ENCODE peak calls at places on chromosome 19, in eight cellular contexts. One of them, this sample, is unnamed.

GRCh38 chr19:30061557-30062330 is 119.7 kb downstream of the URI1 start:
- DNase-seq in HS-5: no peak
- DNase-seq in Ammon's horn: no peak
- DNase-seq in activated naive CD4-positive, alpha-beta T cell treated with anti-CD3 and anti-CD28 coated beads for 36 hours: no peak
- DNase-seq in stimulated activated CD4-positive, alpha-beta T cell treated with anti-CD3 and anti-CD28 coated beads, Interleukin-1b, Interleukin-23, amount 100 ng/mL, for 24 hours: no peak
- DNase-seq in CD4-positive, alpha-beta T cell: no peak
- DNase-seq in SW 1271: no peak
- DNase-seq in fibroblast of gingiva: no peak
- DNase-seq in this sample: no peak

GRCh38 chr19:18192673-18193387 is at the start of gene MPV17L2:
- DNase-seq in HS-5: peak; percentile 99
- DNase-seq in Ammon's horn: peak; percentile 100
- DNase-seq in activated naive CD4-positive, alpha-beta T cell treated with anti-CD3 and anti-CD28 coated beads for 36 hours: peak; percentile 100
- DNase-seq in stimulated activated CD4-positive, alpha-beta T cell treated with anti-CD3 and anti-CD28 coated beads, Interleukin-1b, Interleukin-23, amount 100 ng/mL, for 24 hours: peak; percentile 98
- DNase-seq in CD4-positive, alpha-beta T cell: peak; percentile 98
- DNase-seq in SW 1271: peak; percentile 100
- DNase-seq in fibroblast of gingiva: peak; percentile 100
- DNase-seq in this sample: peak; percentile 100

GRCh38 chr19:46713781-46714522 is 3.0 kb downstream of the PRKD2 start:
- DNase-seq in HS-5: peak; percentile 54
- DNase-seq in Ammon's horn: peak; percentile 78
- DNase-seq in activated naive CD4-positive, alpha-beta T cell treated with anti-CD3 and anti-CD28 coated beads for 36 hours: peak; percentile 85
- DNase-seq in stimulated activated CD4-positive, alpha-beta T cell treated with anti-CD3 and anti-CD28 coated beads, Interleukin-1b, Interleukin-23, amount 100 ng/mL, for 24 hours: peak; percentile 59
- DNase-seq in CD4-positive, alpha-beta T cell: peak; percentile 73
- DNase-seq in SW 1271: peak; percentile 47
- DNase-seq in fibroblast of gingiva: peak; percentile 79
- DNase-seq in this sample: peak; percentile 78

GRCh38 chr19:10270616-10271394 is at the start of gene ICAM1:
- DNase-seq in HS-5: peak; percentile 67
- DNase-seq in Ammon's horn: peak; percentile 48
- DNase-seq in activated naive CD4-positive, alpha-beta T cell treated with anti-CD3 and anti-CD28 coated beads for 36 hours: peak; percentile 86
- DNase-seq in stimulated activated CD4-positive, alpha-beta T cell treated with anti-CD3 and anti-CD28 coated beads, Interleukin-1b, Interleukin-23, amount 100 ng/mL, for 24 hours: peak; percentile 62
- DNase-seq in CD4-positive, alpha-beta T cell: peak; percentile 63
- DNase-seq in SW 1271: peak; percentile 30
- DNase-seq in fibroblast of gingiva: peak; percentile 50
- DNase-seq in this sample: peak; percentile 39

GRCh38 chr19:739998-740715 is 10.8 kb upstream of the MISP start:
- DNase-seq in HS-5: no peak
- DNase-seq in Ammon's horn: no peak
- DNase-seq in activated naive CD4-positive, alpha-beta T cell treated with anti-CD3 and anti-CD28 coated beads for 36 hours: no peak
- DNase-seq in stimulated activated CD4-positive, alpha-beta T cell treated with anti-CD3 and anti-CD28 coated beads, Interleukin-1b, Interleukin-23, amount 100 ng/mL, for 24 hours: no peak
- DNase-seq in CD4-positive, alpha-beta T cell: no peak
- DNase-seq in SW 1271: no peak
- DNase-seq in fibroblast of gingiva: no peak
- DNase-seq in this sample: no peak

GRCh38 chr19:41449865-41450178 is 6.9 kb downstream of the ERICH4 start:
- DNase-seq in HS-5: no peak
- DNase-seq in Ammon's horn: no peak
- DNase-seq in activated naive CD4-positive, alpha-beta T cell treated with anti-CD3 and anti-CD28 coated beads for 36 hours: no peak
- DNase-seq in stimulated activated CD4-positive, alpha-beta T cell treated with anti-CD3 and anti-CD28 coated beads, Interleukin-1b, Interleukin-23, amount 100 ng/mL, for 24 hours: no peak
- DNase-seq in CD4-positive, alpha-beta T cell: no peak
- DNase-seq in SW 1271: no peak
- DNase-seq in fibroblast of gingiva: no peak
- DNase-seq in this sample: no peak

GRCh38 chr19:50535672-50536071 is 22.0 kb upstream of the ASPDH start:
- DNase-seq in HS-5: no peak
- DNase-seq in Ammon's horn: no peak
- DNase-seq in activated naive CD4-positive, alpha-beta T cell treated with anti-CD3 and anti-CD28 coated beads for 36 hours: no peak
- DNase-seq in stimulated activated CD4-positive, alpha-beta T cell treated with anti-CD3 and anti-CD28 coated beads, Interleukin-1b, Interleukin-23, amount 100 ng/mL, for 24 hours: no peak
- DNase-seq in CD4-positive, alpha-beta T cell: no peak
- DNase-seq in SW 1271: no peak
- DNase-seq in fibroblast of gingiva: no peak
- DNase-seq in this sample: no peak

GRCh38 chr19:2982983-2983350 is 5.6 kb downstream of the TLE6 start:
- DNase-seq in HS-5: no peak
- DNase-seq in Ammon's horn: peak; percentile 61
- DNase-seq in activated naive CD4-positive, alpha-beta T cell treated with anti-CD3 and anti-CD28 coated beads for 36 hours: no peak
- DNase-seq in stimulated activated CD4-positive, alpha-beta T cell treated with anti-CD3 and anti-CD28 coated beads, Interleukin-1b, Interleukin-23, amount 100 ng/mL, for 24 hours: no peak
- DNase-seq in CD4-positive, alpha-beta T cell: no peak
- DNase-seq in SW 1271: no peak
- DNase-seq in fibroblast of gingiva: peak; percentile 99
- DNase-seq in this sample: peak; percentile 98

GRCh38 chr19:53980553-53981407 is 10.7 kb upstream of the CACNG6 start:
- DNase-seq in HS-5: no peak
- DNase-seq in Ammon's horn: no peak
- DNase-seq in activated naive CD4-positive, alpha-beta T cell treated with anti-CD3 and anti-CD28 coated beads for 36 hours: no peak
- DNase-seq in stimulated activated CD4-positive, alpha-beta T cell treated with anti-CD3 and anti-CD28 coated beads, Interleukin-1b, Interleukin-23, amount 100 ng/mL, for 24 hours: no peak
- DNase-seq in CD4-positive, alpha-beta T cell: no peak
- DNase-seq in SW 1271: peak; percentile 60
- DNase-seq in fibroblast of gingiva: no peak
- DNase-seq in this sample: no peak

GRCh38 chr19:5961969-5962945 is 15.7 kb downstream of the RANBP3 start:
- DNase-seq in HS-5: no peak
- DNase-seq in Ammon's horn: peak; percentile 78
- DNase-seq in activated naive CD4-positive, alpha-beta T cell treated with anti-CD3 and anti-CD28 coated beads for 36 hours: peak; percentile 84
- DNase-seq in stimulated activated CD4-positive, alpha-beta T cell treated with anti-CD3 and anti-CD28 coated beads, Interleukin-1b, Interleukin-23, amount 100 ng/mL, for 24 hours: peak; percentile 31
- DNase-seq in CD4-positive, alpha-beta T cell: peak; percentile 77
- DNase-seq in SW 1271: no peak
- DNase-seq in fibroblast of gingiva: no peak
- DNase-seq in this sample: peak; percentile 67

GRCh38 chr19:11814707-11815050 is 606 bp downstream of the ZNF440 start:
- DNase-seq in HS-5: no peak
- DNase-seq in Ammon's horn: peak; percentile 7
- DNase-seq in activated naive CD4-positive, alpha-beta T cell treated with anti-CD3 and anti-CD28 coated beads for 36 hours: no peak
- DNase-seq in stimulated activated CD4-positive, alpha-beta T cell treated with anti-CD3 and anti-CD28 coated beads, Interleukin-1b, Interleukin-23, amount 100 ng/mL, for 24 hours: no peak
- DNase-seq in CD4-positive, alpha-beta T cell: no peak
- DNase-seq in SW 1271: no peak
- DNase-seq in fibroblast of gingiva: peak; percentile 40
- DNase-seq in this sample: peak; percentile 30

GRCh38 chr19:52170863-52171320 is 529 bp downstream of the ZNF836 start:
- DNase-seq in HS-5: no peak
- DNase-seq in Ammon's horn: no peak
- DNase-seq in activated naive CD4-positive, alpha-beta T cell treated with anti-CD3 and anti-CD28 coated beads for 36 hours: peak; percentile 14
- DNase-seq in stimulated activated CD4-positive, alpha-beta T cell treated with anti-CD3 and anti-CD28 coated beads, Interleukin-1b, Interleukin-23, amount 100 ng/mL, for 24 hours: no peak
- DNase-seq in CD4-positive, alpha-beta T cell: no peak
- DNase-seq in SW 1271: no peak
- DNase-seq in fibroblast of gingiva: no peak
- DNase-seq in this sample: no peak

GRCh38 chr19:34481861-34482379 is 362 bp downstream of the WTIP start:
- DNase-seq in HS-5: no peak
- DNase-seq in Ammon's horn: no peak
- DNase-seq in activated naive CD4-positive, alpha-beta T cell treated with anti-CD3 and anti-CD28 coated beads for 36 hours: no peak
- DNase-seq in stimulated activated CD4-positive, alpha-beta T cell treated with anti-CD3 and anti-CD28 coated beads, Interleukin-1b, Interleukin-23, amount 100 ng/mL, for 24 hours: no peak
- DNase-seq in CD4-positive, alpha-beta T cell: no peak
- DNase-seq in SW 1271: no peak
- DNase-seq in fibroblast of gingiva: no peak
- DNase-seq in this sample: no peak

GRCh38 chr19:310781-311496 is 19.7 kb upstream of the PLPP2 start:
- DNase-seq in HS-5: no peak
- DNase-seq in Ammon's horn: no peak
- DNase-seq in activated naive CD4-positive, alpha-beta T cell treated with anti-CD3 and anti-CD28 coated beads for 36 hours: no peak
- DNase-seq in stimulated activated CD4-positive, alpha-beta T cell treated with anti-CD3 and anti-CD28 coated beads, Interleukin-1b, Interleukin-23, amount 100 ng/mL, for 24 hours: no peak
- DNase-seq in CD4-positive, alpha-beta T cell: no peak
- DNase-seq in SW 1271: no peak
- DNase-seq in fibroblast of gingiva: no peak
- DNase-seq in this sample: no peak

GRCh38 chr19:44677019-44677809 is 5.9 kb downstream of the CEACAM19 start:
- DNase-seq in HS-5: peak; percentile 66
- DNase-seq in Ammon's horn: no peak
- DNase-seq in activated naive CD4-positive, alpha-beta T cell treated with anti-CD3 and anti-CD28 coated beads for 36 hours: no peak
- DNase-seq in stimulated activated CD4-positive, alpha-beta T cell treated with anti-CD3 and anti-CD28 coated beads, Interleukin-1b, Interleukin-23, amount 100 ng/mL, for 24 hours: no peak
- DNase-seq in CD4-positive, alpha-beta T cell: no peak
- DNase-seq in SW 1271: no peak
- DNase-seq in fibroblast of gingiva: peak; percentile 44
- DNase-seq in this sample: peak; percentile 56

GRCh38 chr19:9140159-9140874 is at the start of gene ZNF317:
- DNase-seq in HS-5: peak; percentile 63
- DNase-seq in Ammon's horn: peak; percentile 95
- DNase-seq in activated naive CD4-positive, alpha-beta T cell treated with anti-CD3 and anti-CD28 coated beads for 36 hours: peak; percentile 95
- DNase-seq in stimulated activated CD4-positive, alpha-beta T cell treated with anti-CD3 and anti-CD28 coated beads, Interleukin-1b, Interleukin-23, amount 100 ng/mL, for 24 hours: peak; percentile 85
- DNase-seq in CD4-positive, alpha-beta T cell: peak; percentile 83
- DNase-seq in SW 1271: peak; percentile 79
- DNase-seq in fibroblast of gingiva: peak; percentile 88
- DNase-seq in this sample: peak; percentile 91

GRCh38 chr19:33887891-33888290 is 91.2 kb downstream of the KCTD15 start:
- DNase-seq in HS-5: no peak
- DNase-seq in Ammon's horn: peak; percentile 51
- DNase-seq in activated naive CD4-positive, alpha-beta T cell treated with anti-CD3 and anti-CD28 coated beads for 36 hours: no peak
- DNase-seq in stimulated activated CD4-positive, alpha-beta T cell treated with anti-CD3 and anti-CD28 coated beads, Interleukin-1b, Interleukin-23, amount 100 ng/mL, for 24 hours: no peak
- DNase-seq in CD4-positive, alpha-beta T cell: no peak
- DNase-seq in SW 1271: no peak
- DNase-seq in fibroblast of gingiva: no peak
- DNase-seq in this sample: no peak

GRCh38 chr19:35249146-35249847 is 495 bp downstream of the LSR start:
- DNase-seq in HS-5: no peak
- DNase-seq in Ammon's horn: no peak
- DNase-seq in activated naive CD4-positive, alpha-beta T cell treated with anti-CD3 and anti-CD28 coated beads for 36 hours: peak; percentile 13
- DNase-seq in stimulated activated CD4-positive, alpha-beta T cell treated with anti-CD3 and anti-CD28 coated beads, Interleukin-1b, Interleukin-23, amount 100 ng/mL, for 24 hours: no peak
- DNase-seq in CD4-positive, alpha-beta T cell: no peak
- DNase-seq in SW 1271: no peak
- DNase-seq in fibroblast of gingiva: no peak
- DNase-seq in this sample: no peak

GRCh38 chr19:3178973-3179738 is 587 bp downstream of the S1PR4 start:
- DNase-seq in HS-5: no peak
- DNase-seq in Ammon's horn: no peak
- DNase-seq in activated naive CD4-positive, alpha-beta T cell treated with anti-CD3 and anti-CD28 coated beads for 36 hours: peak; percentile 40
- DNase-seq in stimulated activated CD4-positive, alpha-beta T cell treated with anti-CD3 and anti-CD28 coated beads, Interleukin-1b, Interleukin-23, amount 100 ng/mL, for 24 hours: no peak
- DNase-seq in CD4-positive, alpha-beta T cell: peak; percentile 27
- DNase-seq in SW 1271: no peak
- DNase-seq in fibroblast of gingiva: no peak
- DNase-seq in this sample: no peak

GRCh38 chr19:40191836-40192646 is 815 bp downstream of the MAP3K10 start:
- DNase-seq in HS-5: no peak
- DNase-seq in Ammon's horn: no peak
- DNase-seq in activated naive CD4-positive, alpha-beta T cell treated with anti-CD3 and anti-CD28 coated beads for 36 hours: peak; percentile 35
- DNase-seq in stimulated activated CD4-positive, alpha-beta T cell treated with anti-CD3 and anti-CD28 coated beads, Interleukin-1b, Interleukin-23, amount 100 ng/mL, for 24 hours: peak; percentile 15
- DNase-seq in CD4-positive, alpha-beta T cell: peak; percentile 7
- DNase-seq in SW 1271: peak; percentile 4
- DNase-seq in fibroblast of gingiva: no peak
- DNase-seq in this sample: peak; percentile 20

GRCh38 chr19:48069435-48069834 is 25.6 kb upstream of the CABP5 start:
- DNase-seq in HS-5: no peak
- DNase-seq in Ammon's horn: peak; percentile 40
- DNase-seq in activated naive CD4-positive, alpha-beta T cell treated with anti-CD3 and anti-CD28 coated beads for 36 hours: no peak
- DNase-seq in stimulated activated CD4-positive, alpha-beta T cell treated with anti-CD3 and anti-CD28 coated beads, Interleukin-1b, Interleukin-23, amount 100 ng/mL, for 24 hours: no peak
- DNase-seq in CD4-positive, alpha-beta T cell: no peak
- DNase-seq in SW 1271: no peak
- DNase-seq in fibroblast of gingiva: no peak
- DNase-seq in this sample: no peak

GRCh38 chr19:46944123-46944718 is 75.4 kb upstream of the NPAS1 start:
- DNase-seq in HS-5: no peak
- DNase-seq in Ammon's horn: no peak
- DNase-seq in activated naive CD4-positive, alpha-beta T cell treated with anti-CD3 and anti-CD28 coated beads for 36 hours: no peak
- DNase-seq in stimulated activated CD4-positive, alpha-beta T cell treated with anti-CD3 and anti-CD28 coated beads, Interleukin-1b, Interleukin-23, amount 100 ng/mL, for 24 hours: no peak
- DNase-seq in CD4-positive, alpha-beta T cell: no peak
- DNase-seq in SW 1271: no peak
- DNase-seq in fibroblast of gingiva: no peak
- DNase-seq in this sample: no peak

GRCh38 chr19:38654478-38655079 is 7.1 kb downstream of the ACTN4 start:
- DNase-seq in HS-5: no peak
- DNase-seq in Ammon's horn: no peak
- DNase-seq in activated naive CD4-positive, alpha-beta T cell treated with anti-CD3 and anti-CD28 coated beads for 36 hours: no peak
- DNase-seq in stimulated activated CD4-positive, alpha-beta T cell treated with anti-CD3 and anti-CD28 coated beads, Interleukin-1b, Interleukin-23, amount 100 ng/mL, for 24 hours: no peak
- DNase-seq in CD4-positive, alpha-beta T cell: no peak
- DNase-seq in SW 1271: no peak
- DNase-seq in fibroblast of gingiva: no peak
- DNase-seq in this sample: no peak

GRCh38 chr19:54473071-54473941 is at the start of gene CDC42EP5:
- DNase-seq in HS-5: peak; percentile 54
- DNase-seq in Ammon's horn: no peak
- DNase-seq in activated naive CD4-positive, alpha-beta T cell treated with anti-CD3 and anti-CD28 coated beads for 36 hours: no peak
- DNase-seq in stimulated activated CD4-positive, alpha-beta T cell treated with anti-CD3 and anti-CD28 coated beads, Interleukin-1b, Interleukin-23, amount 100 ng/mL, for 24 hours: no peak
- DNase-seq in CD4-positive, alpha-beta T cell: no peak
- DNase-seq in SW 1271: no peak
- DNase-seq in fibroblast of gingiva: peak; percentile 91
- DNase-seq in this sample: peak; percentile 90

GRCh38 chr19:1906985-1907562 is 1.9 kb downstream of the ADAT3 start:
- DNase-seq in HS-5: no peak
- DNase-seq in Ammon's horn: no peak
- DNase-seq in activated naive CD4-positive, alpha-beta T cell treated with anti-CD3 and anti-CD28 coated beads for 36 hours: no peak
- DNase-seq in stimulated activated CD4-positive, alpha-beta T cell treated with anti-CD3 and anti-CD28 coated beads, Interleukin-1b, Interleukin-23, amount 100 ng/mL, for 24 hours: no peak
- DNase-seq in CD4-positive, alpha-beta T cell: no peak
- DNase-seq in SW 1271: no peak
- DNase-seq in fibroblast of gingiva: no peak
- DNase-seq in this sample: no peak

GRCh38 chr19:49687566-49688316 is 1.7 kb upstream of the ADM5 start:
- DNase-seq in HS-5: no peak
- DNase-seq in Ammon's horn: no peak
- DNase-seq in activated naive CD4-positive, alpha-beta T cell treated with anti-CD3 and anti-CD28 coated beads for 36 hours: no peak
- DNase-seq in stimulated activated CD4-positive, alpha-beta T cell treated with anti-CD3 and anti-CD28 coated beads, Interleukin-1b, Interleukin-23, amount 100 ng/mL, for 24 hours: no peak
- DNase-seq in CD4-positive, alpha-beta T cell: no peak
- DNase-seq in SW 1271: no peak
- DNase-seq in fibroblast of gingiva: no peak
- DNase-seq in this sample: no peak

GRCh38 chr19:47766359-47766620 is 12.2 kb upstream of the SELENOW start:
- DNase-seq in HS-5: no peak
- DNase-seq in Ammon's horn: no peak
- DNase-seq in activated naive CD4-positive, alpha-beta T cell treated with anti-CD3 and anti-CD28 coated beads for 36 hours: no peak
- DNase-seq in stimulated activated CD4-positive, alpha-beta T cell treated with anti-CD3 and anti-CD28 coated beads, Interleukin-1b, Interleukin-23, amount 100 ng/mL, for 24 hours: no peak
- DNase-seq in CD4-positive, alpha-beta T cell: no peak
- DNase-seq in SW 1271: no peak
- DNase-seq in fibroblast of gingiva: no peak
- DNase-seq in this sample: no peak

GRCh38 chr19:13101590-13102415 is 855 bp downstream of the LYL1 start:
- DNase-seq in HS-5: no peak
- DNase-seq in Ammon's horn: no peak
- DNase-seq in activated naive CD4-positive, alpha-beta T cell treated with anti-CD3 and anti-CD28 coated beads for 36 hours: no peak
- DNase-seq in stimulated activated CD4-positive, alpha-beta T cell treated with anti-CD3 and anti-CD28 coated beads, Interleukin-1b, Interleukin-23, amount 100 ng/mL, for 24 hours: no peak
- DNase-seq in CD4-positive, alpha-beta T cell: no peak
- DNase-seq in SW 1271: no peak
- DNase-seq in fibroblast of gingiva: no peak
- DNase-seq in this sample: no peak

GRCh38 chr19:55319786-55320185 is 5.4 kb downstream of the TMEM150B start:
- DNase-seq in HS-5: no peak
- DNase-seq in Ammon's horn: peak; percentile 30
- DNase-seq in activated naive CD4-positive, alpha-beta T cell treated with anti-CD3 and anti-CD28 coated beads for 36 hours: no peak
- DNase-seq in stimulated activated CD4-positive, alpha-beta T cell treated with anti-CD3 and anti-CD28 coated beads, Interleukin-1b, Interleukin-23, amount 100 ng/mL, for 24 hours: no peak
- DNase-seq in CD4-positive, alpha-beta T cell: no peak
- DNase-seq in SW 1271: no peak
- DNase-seq in fibroblast of gingiva: no peak
- DNase-seq in this sample: peak; percentile 27

GRCh38 chr19:43743059-43743458 is 11.7 kb downstream of the SMG9 start:
- DNase-seq in HS-5: no peak
- DNase-seq in Ammon's horn: no peak
- DNase-seq in activated naive CD4-positive, alpha-beta T cell treated with anti-CD3 and anti-CD28 coated beads for 36 hours: no peak
- DNase-seq in stimulated activated CD4-positive, alpha-beta T cell treated with anti-CD3 and anti-CD28 coated beads, Interleukin-1b, Interleukin-23, amount 100 ng/mL, for 24 hours: no peak
- DNase-seq in CD4-positive, alpha-beta T cell: no peak
- DNase-seq in SW 1271: no peak
- DNase-seq in fibroblast of gingiva: no peak
- DNase-seq in this sample: peak; percentile 55

GRCh38 chr19:5964816-5965565 is 12.9 kb downstream of the RANBP3 start:
- DNase-seq in HS-5: no peak
- DNase-seq in Ammon's horn: no peak
- DNase-seq in activated naive CD4-positive, alpha-beta T cell treated with anti-CD3 and anti-CD28 coated beads for 36 hours: no peak
- DNase-seq in stimulated activated CD4-positive, alpha-beta T cell treated with anti-CD3 and anti-CD28 coated beads, Interleukin-1b, Interleukin-23, amount 100 ng/mL, for 24 hours: no peak
- DNase-seq in CD4-positive, alpha-beta T cell: no peak
- DNase-seq in SW 1271: no peak
- DNase-seq in fibroblast of gingiva: no peak
- DNase-seq in this sample: no peak

GRCh38 chr19:45417151-45417550 is 6.6 kb downstream of the ERCC1 start:
- DNase-seq in HS-5: no peak
- DNase-seq in Ammon's horn: no peak
- DNase-seq in activated naive CD4-positive, alpha-beta T cell treated with anti-CD3 and anti-CD28 coated beads for 36 hours: no peak
- DNase-seq in stimulated activated CD4-positive, alpha-beta T cell treated with anti-CD3 and anti-CD28 coated beads, Interleukin-1b, Interleukin-23, amount 100 ng/mL, for 24 hours: no peak
- DNase-seq in CD4-positive, alpha-beta T cell: no peak
- DNase-seq in SW 1271: no peak
- DNase-seq in fibroblast of gingiva: no peak
- DNase-seq in this sample: no peak

GRCh38 chr19:12935071-12935470 is 1.6 kb upstream of the FARSA start:
- DNase-seq in HS-5: no peak
- DNase-seq in Ammon's horn: no peak
- DNase-seq in activated naive CD4-positive, alpha-beta T cell treated with anti-CD3 and anti-CD28 coated beads for 36 hours: no peak
- DNase-seq in stimulated activated CD4-positive, alpha-beta T cell treated with anti-CD3 and anti-CD28 coated beads, Interleukin-1b, Interleukin-23, amount 100 ng/mL, for 24 hours: no peak
- DNase-seq in CD4-positive, alpha-beta T cell: no peak
- DNase-seq in SW 1271: no peak
- DNase-seq in fibroblast of gingiva: no peak
- DNase-seq in this sample: no peak

GRCh38 chr19:20367811-20368294 is 197.7 kb downstream of the ZNF737 start:
- DNase-seq in HS-5: no peak
- DNase-seq in Ammon's horn: peak; percentile 52
- DNase-seq in activated naive CD4-positive, alpha-beta T cell treated with anti-CD3 and anti-CD28 coated beads for 36 hours: peak; percentile 10
- DNase-seq in stimulated activated CD4-positive, alpha-beta T cell treated with anti-CD3 and anti-CD28 coated beads, Interleukin-1b, Interleukin-23, amount 100 ng/mL, for 24 hours: no peak
- DNase-seq in CD4-positive, alpha-beta T cell: no peak
- DNase-seq in SW 1271: no peak
- DNase-seq in fibroblast of gingiva: no peak
- DNase-seq in this sample: no peak